ENCODE peak calls at places on chromosomes 4 and X, in seven cellular contexts. One of them, this sample, is unnamed.

GRCh38 chr4:22607382-22607781 is 85.4 kb upstream of the GBA3 start:
- DNase-seq in anterior cingulate cortex: peak; percentile 8
- DNase-seq in activated effector memory CD4-positive, alpha-beta T cell treated with Interleukin-2 at 50 U/mL for 16 hours: no peak
- DNase-seq in astrocyte of the spinal cord: peak; percentile 24
- DNase-seq in OCI-M1: peak; percentile 88
- DNase-seq in cerebellar nuclear complex: no peak
- DNase-seq in T-helper 9 cell: no peak
- DNase-seq in this sample: no peak

GRCh38 chr4:87913871-87914270 is 61.6 kb upstream of the SPP1 start:
- DNase-seq in T-helper 9 cell: no peak
- DNase-seq in astrocyte of the spinal cord: no peak
- DNase-seq in OCI-M1: no peak
- DNase-seq in cerebellar nuclear complex: no peak
- DNase-seq in activated effector memory CD4-positive, alpha-beta T cell treated with Interleukin-2 at 50 U/mL for 16 hours: no peak
- DNase-seq in anterior cingulate cortex: no peak
- DNase-seq in this sample: no peak

GRCh38 chrX:103063191-103063845 is 653 bp downstream of the BEX1 start:
- DNase-seq in anterior cingulate cortex: peak; percentile 24
- DNase-seq in OCI-M1: peak; percentile 59
- DNase-seq in cerebellar nuclear complex: no peak
- DNase-seq in T-helper 9 cell: no peak
- DNase-seq in activated effector memory CD4-positive, alpha-beta T cell treated with Interleukin-2 at 50 U/mL for 16 hours: no peak
- DNase-seq in astrocyte of the spinal cord: peak; percentile 14
- DNase-seq in this sample: peak; percentile 34

GRCh38 chr4:25938251-25939186 is 24.5 kb downstream of the SMIM20 start:
- DNase-seq in anterior cingulate cortex: no peak
- DNase-seq in cerebellar nuclear complex: no peak
- DNase-seq in OCI-M1: no peak
- DNase-seq in astrocyte of the spinal cord: peak; percentile 51
- DNase-seq in T-helper 9 cell: no peak
- DNase-seq in activated effector memory CD4-positive, alpha-beta T cell treated with Interleukin-2 at 50 U/mL for 16 hours: no peak
- DNase-seq in this sample: no peak

GRCh38 chrX:29775890-29776289 is 439.5 kb upstream of the MAGEB2 start:
- DNase-seq in OCI-M1: no peak
- DNase-seq in activated effector memory CD4-positive, alpha-beta T cell treated with Interleukin-2 at 50 U/mL for 16 hours: no peak
- DNase-seq in T-helper 9 cell: no peak
- DNase-seq in astrocyte of the spinal cord: no peak
- DNase-seq in cerebellar nuclear complex: no peak
- DNase-seq in anterior cingulate cortex: no peak
- DNase-seq in this sample: no peak

GRCh38 chr4:188781655-188782054 is 642.4 kb downstream of the TRIML1 start:
- DNase-seq in OCI-M1: peak; percentile 50
- DNase-seq in astrocyte of the spinal cord: no peak
- DNase-seq in cerebellar nuclear complex: no peak
- DNase-seq in T-helper 9 cell: no peak
- DNase-seq in anterior cingulate cortex: no peak
- DNase-seq in activated effector memory CD4-positive, alpha-beta T cell treated with Interleukin-2 at 50 U/mL for 16 hours: no peak
- DNase-seq in this sample: no peak

GRCh38 chrX:84469226-84469625 is 33.0 kb downstream of the HDX start:
- DNase-seq in OCI-M1: peak; percentile 46
- DNase-seq in anterior cingulate cortex: no peak
- DNase-seq in cerebellar nuclear complex: no peak
- DNase-seq in activated effector memory CD4-positive, alpha-beta T cell treated with Interleukin-2 at 50 U/mL for 16 hours: no peak
- DNase-seq in astrocyte of the spinal cord: peak; percentile 53
- DNase-seq in T-helper 9 cell: no peak
- DNase-seq in this sample: no peak

GRCh38 chr4:8200302-8200975 is 1.3 kb downstream of the SH3TC1 start:
- DNase-seq in cerebellar nuclear complex: no peak
- DNase-seq in astrocyte of the spinal cord: no peak
- DNase-seq in OCI-M1: no peak
- DNase-seq in anterior cingulate cortex: no peak
- DNase-seq in activated effector memory CD4-positive, alpha-beta T cell treated with Interleukin-2 at 50 U/mL for 16 hours: peak; percentile 31
- DNase-seq in T-helper 9 cell: peak; percentile 22
- DNase-seq in this sample: no peak

GRCh38 chr4:114615435-114615834 is 16.8 kb downstream of the UGT8 start:
- DNase-seq in cerebellar nuclear complex: no peak
- DNase-seq in OCI-M1: no peak
- DNase-seq in astrocyte of the spinal cord: no peak
- DNase-seq in activated effector memory CD4-positive, alpha-beta T cell treated with Interleukin-2 at 50 U/mL for 16 hours: no peak
- DNase-seq in T-helper 9 cell: no peak
- DNase-seq in anterior cingulate cortex: no peak
- DNase-seq in this sample: no peak

GRCh38 chr4:185735887-185736286 is 76.1 kb downstream of the SORBS2 start:
- DNase-seq in T-helper 9 cell: no peak
- DNase-seq in cerebellar nuclear complex: no peak
- DNase-seq in anterior cingulate cortex: no peak
- DNase-seq in OCI-M1: no peak
- DNase-seq in astrocyte of the spinal cord: no peak
- DNase-seq in activated effector memory CD4-positive, alpha-beta T cell treated with Interleukin-2 at 50 U/mL for 16 hours: no peak
- DNase-seq in this sample: no peak

GRCh38 chr4:112119358-112119783 is 25.9 kb upstream of the FAM241A start:
- DNase-seq in anterior cingulate cortex: no peak
- DNase-seq in OCI-M1: no peak
- DNase-seq in cerebellar nuclear complex: no peak
- DNase-seq in T-helper 9 cell: no peak
- DNase-seq in activated effector memory CD4-positive, alpha-beta T cell treated with Interleukin-2 at 50 U/mL for 16 hours: no peak
- DNase-seq in astrocyte of the spinal cord: no peak
- DNase-seq in this sample: no peak

GRCh38 chrX:132622130-132622529 is 133.3 kb upstream of the MBNL3 start:
- DNase-seq in anterior cingulate cortex: no peak
- DNase-seq in OCI-M1: peak; percentile 31
- DNase-seq in T-helper 9 cell: no peak
- DNase-seq in astrocyte of the spinal cord: peak; percentile 44
- DNase-seq in activated effector memory CD4-positive, alpha-beta T cell treated with Interleukin-2 at 50 U/mL for 16 hours: no peak
- DNase-seq in cerebellar nuclear complex: no peak
- DNase-seq in this sample: no peak

GRCh38 chr4:82780398-82781231 is 18.0 kb downstream of the SCD5 start:
- DNase-seq in T-helper 9 cell: no peak
- DNase-seq in OCI-M1: peak; percentile 54
- DNase-seq in activated effector memory CD4-positive, alpha-beta T cell treated with Interleukin-2 at 50 U/mL for 16 hours: no peak
- DNase-seq in astrocyte of the spinal cord: peak; percentile 90
- DNase-seq in anterior cingulate cortex: peak; percentile 38
- DNase-seq in cerebellar nuclear complex: no peak
- DNase-seq in this sample: peak; percentile 58

GRCh38 chr4:59612235-59612634 is 1587.9 kb upstream of the ADGRL3 start:
- DNase-seq in activated effector memory CD4-positive, alpha-beta T cell treated with Interleukin-2 at 50 U/mL for 16 hours: no peak
- DNase-seq in OCI-M1: peak; percentile 62
- DNase-seq in T-helper 9 cell: no peak
- DNase-seq in astrocyte of the spinal cord: peak; percentile 76
- DNase-seq in cerebellar nuclear complex: no peak
- DNase-seq in anterior cingulate cortex: no peak
- DNase-seq in this sample: no peak

GRCh38 chr4:144732584-144733130 is 86.7 kb downstream of the HHIP start:
- DNase-seq in cerebellar nuclear complex: no peak
- DNase-seq in T-helper 9 cell: no peak
- DNase-seq in activated effector memory CD4-positive, alpha-beta T cell treated with Interleukin-2 at 50 U/mL for 16 hours: no peak
- DNase-seq in OCI-M1: no peak
- DNase-seq in astrocyte of the spinal cord: no peak
- DNase-seq in anterior cingulate cortex: no peak
- DNase-seq in this sample: no peak

GRCh38 chr4:172096771-172097170 is 283.6 kb downstream of the GALNTL6 start:
- DNase-seq in T-helper 9 cell: no peak
- DNase-seq in cerebellar nuclear complex: no peak
- DNase-seq in OCI-M1: no peak
- DNase-seq in astrocyte of the spinal cord: peak; percentile 11
- DNase-seq in activated effector memory CD4-positive, alpha-beta T cell treated with Interleukin-2 at 50 U/mL for 16 hours: no peak
- DNase-seq in anterior cingulate cortex: no peak
- DNase-seq in this sample: no peak

GRCh38 chr4:80295331-80295730 is 28.9 kb downstream of the FGF5 start:
- DNase-seq in activated effector memory CD4-positive, alpha-beta T cell treated with Interleukin-2 at 50 U/mL for 16 hours: no peak
- DNase-seq in cerebellar nuclear complex: no peak
- DNase-seq in anterior cingulate cortex: no peak
- DNase-seq in T-helper 9 cell: no peak
- DNase-seq in OCI-M1: no peak
- DNase-seq in astrocyte of the spinal cord: no peak
- DNase-seq in this sample: no peak

GRCh38 chr4:1554876-1555265 is 129.2 kb downstream of the FAM53A start:
- DNase-seq in cerebellar nuclear complex: peak; percentile 67
- DNase-seq in activated effector memory CD4-positive, alpha-beta T cell treated with Interleukin-2 at 50 U/mL for 16 hours: no peak
- DNase-seq in anterior cingulate cortex: no peak
- DNase-seq in astrocyte of the spinal cord: no peak
- DNase-seq in OCI-M1: no peak
- DNase-seq in T-helper 9 cell: no peak
- DNase-seq in this sample: no peak

GRCh38 chrX:56793112-56793430 is 64.0 kb downstream of the NBDY start:
- DNase-seq in OCI-M1: no peak
- DNase-seq in T-helper 9 cell: no peak
- DNase-seq in anterior cingulate cortex: no peak
- DNase-seq in astrocyte of the spinal cord: no peak
- DNase-seq in cerebellar nuclear complex: no peak
- DNase-seq in activated effector memory CD4-positive, alpha-beta T cell treated with Interleukin-2 at 50 U/mL for 16 hours: no peak
- DNase-seq in this sample: no peak

GRCh38 chr4:161949941-161950725 is 213.7 kb downstream of the FSTL5 start:
- DNase-seq in OCI-M1: no peak
- DNase-seq in astrocyte of the spinal cord: peak; percentile 64
- DNase-seq in anterior cingulate cortex: no peak
- DNase-seq in activated effector memory CD4-positive, alpha-beta T cell treated with Interleukin-2 at 50 U/mL for 16 hours: no peak
- DNase-seq in cerebellar nuclear complex: no peak
- DNase-seq in T-helper 9 cell: no peak
- DNase-seq in this sample: no peak

GRCh38 chrX:683572-683971 is 53.0 kb downstream of the SHOX start:
- DNase-seq in OCI-M1: no peak
- DNase-seq in astrocyte of the spinal cord: no peak
- DNase-seq in anterior cingulate cortex: no peak
- DNase-seq in T-helper 9 cell: no peak
- DNase-seq in activated effector memory CD4-positive, alpha-beta T cell treated with Interleukin-2 at 50 U/mL for 16 hours: no peak
- DNase-seq in cerebellar nuclear complex: no peak
- DNase-seq in this sample: no peak

GRCh38 chrX:13248867-13249521 is 70.9 kb downstream of the ATXN3L start:
- DNase-seq in activated effector memory CD4-positive, alpha-beta T cell treated with Interleukin-2 at 50 U/mL for 16 hours: no peak
- DNase-seq in T-helper 9 cell: no peak
- DNase-seq in cerebellar nuclear complex: no peak
- DNase-seq in astrocyte of the spinal cord: no peak
- DNase-seq in anterior cingulate cortex: no peak
- DNase-seq in OCI-M1: no peak
- DNase-seq in this sample: no peak

GRCh38 chrX:149302705-149303104 is 202.4 kb downstream of the IDS start:
- DNase-seq in anterior cingulate cortex: no peak
- DNase-seq in T-helper 9 cell: no peak
- DNase-seq in activated effector memory CD4-positive, alpha-beta T cell treated with Interleukin-2 at 50 U/mL for 16 hours: no peak
- DNase-seq in OCI-M1: no peak
- DNase-seq in astrocyte of the spinal cord: no peak
- DNase-seq in cerebellar nuclear complex: no peak
- DNase-seq in this sample: no peak

GRCh38 chr4:76539979-76540378 is 105.0 kb downstream of the SHROOM3 start:
- DNase-seq in OCI-M1: no peak
- DNase-seq in anterior cingulate cortex: no peak
- DNase-seq in T-helper 9 cell: no peak
- DNase-seq in cerebellar nuclear complex: no peak
- DNase-seq in activated effector memory CD4-positive, alpha-beta T cell treated with Interleukin-2 at 50 U/mL for 16 hours: no peak
- DNase-seq in astrocyte of the spinal cord: peak; percentile 69
- DNase-seq in this sample: no peak

This sample was measured in substantia nigra.